ENCODE peak calls at places on chromosomes 5 and 9, in six cellular contexts. A is A549, G is K562, R is GM12878, E is HepG2, U is upper lobe of left lung. L is an unnamed sample.

GRCh38 chr9:108184941-108185340 is 670.8 kb downstream of the ACTL7B start:
- ATAC-seq in G (no peak), A (no peak), U (no peak), R (no peak), E (no peak), L (peak)

GRCh38 chr5:79873216-79873615 is 117.8 kb downstream of the MTX3 start:
- ATAC-seq in G (no peak), R (no peak), A (no peak), U (no peak), E (no peak), L (no peak)

GRCh38 chr5:39274388-39275085 is 55.2 kb upstream of the FYB1 start:
- ATAC-seq in U (no peak), E (no peak), A (no peak), R (peak), G (no peak), L (no peak)

GRCh38 chr5:40939753-40940152 is 30.5 kb downstream of the C7 start:
- ATAC-seq in U (no peak), G (no peak), A (no peak), R (peak), E (no peak), L (no peak)

GRCh38 chr5:171984748-171985419 is 21.6 kb downstream of the FBXW11 start:
- ATAC-seq in R (peak), E (no peak), A (no peak), U (no peak), G (peak), L (no peak)

GRCh38 chr5:14204785-14205321 is 61.7 kb downstream of the TRIO start:
- ATAC-seq in R (no peak), E (peak), U (peak), A (peak), G (no peak), L (peak)

GRCh38 chr9:20340161-20340861 is 282.0 kb downstream of the MLLT3 start:
- ATAC-seq in R (no peak), E (no peak), U (no peak), G (no peak), A (no peak), L (no peak)

GRCh38 chr9:105138306-105138801 is 106.1 kb upstream of the SLC44A1 start:
- ATAC-seq in U (no peak), G (no peak), R (no peak), A (no peak), E (peak), L (no peak)

GRCh38 chr5:164741376-164741775 is 1236.0 kb downstream of the MAT2B start:
- ATAC-seq in U (no peak), G (no peak), A (no peak), E (no peak), R (peak), L (no peak)

GRCh38 chr5:143506881-143507552 is 103.5 kb upstream of the NR3C1 start:
- ATAC-seq in R (no peak), U (peak), G (no peak), A (peak), E (peak), L (peak)

GRCh38 chr9:121670447-121670846 is 19.0 kb downstream of the DAB2IP start:
- ATAC-seq in R (no peak), G (no peak), E (no peak), A (no peak), U (no peak), L (peak)

GRCh38 chr5:40381676-40382363 is 297.9 kb upstream of the PTGER4 start:
- ATAC-seq in G (no peak), U (no peak), A (no peak), R (no peak), E (no peak), L (no peak)

GRCh38 chr5:90792725-90793124 is 234.1 kb downstream of the ADGRV1 start:
- ATAC-seq in R (no peak), U (no peak), G (no peak), A (no peak), E (no peak), L (no peak)

GRCh38 chr9:136297016-136297691 is 6.7 kb downstream of the CCDC187 start:
- ATAC-seq in A (peak), U (no peak), G (no peak), R (peak), E (peak), L (no peak)

GRCh38 chr9:93057703-93058356 is 671 bp upstream of the SUSD3 start:
- ATAC-seq in G (peak), R (peak), U (no peak), A (no peak), E (peak), L (no peak)

GRCh38 chr5:170221319-170221718 is 11.5 kb upstream of the C5orf58 start:
- ATAC-seq in R (no peak), A (no peak), U (no peak), G (no peak), E (no peak), L (peak)
- TF ChIP-seq EP300 in R (no peak), A (no peak), U (no peak), G (no peak), E (no peak), L (no peak)

GRCh38 chr9:103188966-103189365 is 193.8 kb downstream of the CYLC2 start:
- ATAC-seq in U (no peak), R (no peak), E (peak), A (no peak), G (no peak), L (no peak)

GRCh38 chr9:103186959-103187358 is 191.8 kb downstream of the CYLC2 start:
- ATAC-seq in R (no peak), E (no peak), G (no peak), U (no peak), A (no peak), L (no peak)

DNA sequence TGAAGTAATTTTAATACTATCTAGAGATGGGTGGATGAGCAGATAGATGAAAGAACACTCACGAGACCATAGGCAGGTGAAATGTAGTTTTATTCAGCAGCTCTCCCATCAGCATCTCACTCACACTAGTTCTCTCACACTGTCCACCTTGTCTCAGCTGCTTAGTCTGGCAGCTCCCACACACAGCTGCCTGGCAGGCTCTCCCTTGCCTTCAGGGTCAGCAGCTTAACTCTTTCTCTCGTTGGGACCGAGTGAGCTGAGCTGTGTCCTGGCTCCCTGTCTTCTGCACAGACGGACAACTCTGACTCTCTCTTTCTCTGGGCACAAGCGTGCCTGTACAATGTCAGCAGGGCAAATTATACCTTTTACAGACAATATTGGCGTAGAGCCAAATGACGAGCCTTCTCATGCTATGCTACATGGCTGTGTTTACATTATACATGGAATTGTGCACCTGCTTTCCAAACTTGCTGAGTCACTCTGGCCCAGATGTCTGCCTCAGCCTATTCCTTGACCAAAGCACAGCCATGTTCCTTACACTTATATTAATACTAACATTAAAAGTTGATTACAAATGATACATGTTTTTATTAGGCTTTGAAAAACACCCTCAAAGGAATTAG is 188.5 kb downstream of the CYLC2 start:
- ATAC-seq in A (no peak), E (peak), G (no peak), U (no peak), R (no peak), L (no peak)
- TF ChIP-seq POLR2A in A (no peak), E (no peak), G (no peak), U (no peak), R (no peak), L (no peak)

DNA sequence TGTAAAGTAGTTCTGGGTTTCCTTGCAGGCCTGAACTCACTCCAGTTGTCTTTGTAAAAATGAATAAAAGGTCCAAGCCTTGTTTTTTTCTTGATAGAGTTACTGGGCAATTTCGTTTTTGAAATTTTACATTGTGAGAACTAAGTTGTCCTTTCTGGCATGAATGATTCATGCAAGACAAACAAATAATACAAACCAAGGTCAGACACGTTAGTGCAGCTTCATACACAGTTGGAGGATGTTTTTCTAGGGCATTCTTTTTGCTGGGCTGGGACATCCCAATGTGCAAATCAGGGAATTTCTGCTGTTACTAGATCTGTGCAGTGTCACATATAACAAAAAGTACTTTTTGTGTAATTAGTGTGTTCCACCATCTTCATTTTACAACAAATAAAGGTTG is 96.0 kb downstream of the MEGF10 start:
- ATAC-seq in R (no peak), A (no peak), E (peak), U (no peak), G (no peak), L (no peak)
- TF ChIP-seq EP300 in R (no peak), A (no peak), E (no peak), U (no peak), G (no peak), L (no peak)

DNA sequence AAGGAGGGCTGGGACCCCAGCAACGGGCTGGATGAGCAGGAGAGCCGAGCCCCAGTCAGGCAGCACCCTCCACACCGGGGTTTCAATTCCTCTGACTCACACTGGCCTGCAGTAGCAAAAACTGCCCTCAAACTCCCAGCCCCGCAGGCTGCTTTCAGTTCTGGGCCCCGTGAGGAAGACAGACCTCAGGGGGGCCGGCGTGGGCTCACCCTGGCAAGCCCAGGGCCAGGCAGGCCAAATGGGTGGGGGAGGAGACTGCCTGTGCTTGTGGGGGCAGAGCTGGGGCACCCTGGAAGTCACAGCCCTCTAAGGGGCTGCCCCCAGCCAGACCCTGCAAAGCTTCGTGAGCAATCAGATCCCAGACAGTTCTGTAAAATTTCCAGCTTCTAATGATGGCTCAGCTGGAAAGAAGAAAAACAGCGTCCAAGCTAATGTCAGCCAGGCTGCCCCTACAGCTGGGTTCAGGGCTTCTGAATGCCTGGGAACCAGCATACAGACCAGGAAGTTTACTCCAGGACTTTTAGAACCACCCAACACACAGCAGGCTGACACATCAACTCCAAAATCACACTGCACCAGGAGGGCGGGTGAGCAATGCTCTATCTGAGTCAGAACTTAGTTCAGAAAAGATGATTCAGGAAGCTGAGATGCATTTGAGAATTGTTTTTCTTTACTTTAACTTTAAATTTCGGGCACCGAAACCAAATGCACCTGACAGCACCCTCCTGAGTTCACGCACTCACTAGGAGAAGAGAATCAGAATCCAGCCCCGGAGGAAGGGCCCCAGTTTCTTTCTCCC is 34.7 kb downstream of the LPCAT1 start:
- ATAC-seq in G (no peak), R (peak), A (peak), E (no peak), U (no peak), L (peak)
- TF ChIP-seq POLR2A in G (no peak), R (peak), A (no peak), E (no peak), U (no peak), L (no peak)

GRCh38 chr9:132409828-132410528 is at the start of gene CFAP77:
- ATAC-seq in R (peak), G (peak), E (peak), A (peak), U (no peak), L (peak)

GRCh38 chr9:132407196-132407595 is 556 bp upstream of the TTF1 start:
- ATAC-seq in U (no peak), G (no peak), E (no peak), A (no peak), R (no peak), L (no peak)

GRCh38 chr9:132408521-132408920 is 1.5 kb upstream of the CFAP77 start:
- ATAC-seq in A (no peak), G (no peak), E (no peak), R (no peak), U (no peak), L (no peak)

GRCh38 chr9:132404228-132404881 is 2.3 kb downstream of the TTF1 start:
- ATAC-seq in A (no peak), U (no peak), R (peak), G (no peak), E (no peak), L (no peak)

DNA sequence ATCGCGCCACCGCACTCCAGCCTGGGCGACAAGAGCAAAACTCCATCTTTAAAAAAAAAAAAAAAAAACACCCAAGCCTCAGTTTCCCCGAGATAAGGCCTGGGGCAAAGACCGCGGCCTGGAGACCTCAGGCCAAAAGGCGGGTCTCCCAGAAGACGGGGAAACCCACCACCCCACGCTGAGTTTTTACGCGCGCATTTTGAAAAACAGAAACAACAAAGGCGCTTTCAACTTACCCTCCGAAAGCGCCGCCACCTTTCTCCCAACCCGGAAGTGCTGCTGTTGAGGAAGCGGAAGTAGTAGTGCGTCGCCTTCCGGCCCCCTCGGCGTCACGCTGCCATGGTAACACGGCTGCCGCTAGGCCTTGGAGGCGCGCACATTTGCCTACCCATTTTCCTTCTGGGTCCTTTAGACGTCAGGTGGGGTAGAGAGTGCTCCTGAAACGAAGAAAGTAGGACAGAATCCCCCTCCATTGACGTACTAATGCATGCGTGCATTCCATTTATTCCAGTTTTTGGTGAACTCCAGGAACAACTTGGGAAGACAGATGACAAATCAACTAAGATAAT is at the start of gene TTF1:
- ATAC-seq in R (peak), E (peak), G (peak), A (peak), U (peak), L (peak)
- TF ChIP-seq EP300 in R (no peak), E (no peak), G (peak), A (no peak), U (no peak), L (no peak)